ENCODE peak calls at places on chromosomes 6 and 20, in eight cellular contexts. One of them, this sample, is unnamed. For H3K4me1 and H3K36me3, the result is how much of the 10 kb centered on the place peaks cover.

GRCh38 chr6:132860254-132860653 is 45.9 kb downstream of the RPS12 start:
- DNase-seq in adrenal gland: no peak
- DNase-seq in OCI-LY7: no peak
- DNase-seq in CD4-positive, alpha-beta memory T cell: no peak
- DNase-seq in fibroblast of lung: no peak
- DNase-seq in heart right ventricle: no peak
- DNase-seq in IMR-90: no peak
- DNase-seq in neural progenitor cell: no peak
- DNase-seq in this sample: no peak

GRCh38 chr20:43911066-43911465 is 3.6 kb upstream of the TOX2 start:
- DNase-seq in adrenal gland: no peak
- DNase-seq in OCI-LY7: no peak
- DNase-seq in CD4-positive, alpha-beta memory T cell: no peak
- DNase-seq in fibroblast of lung: peak
- DNase-seq in heart right ventricle: no peak
- DNase-seq in IMR-90: peak
- DNase-seq in neural progenitor cell: no peak
- DNase-seq in this sample: no peak

GRCh38 chr20:11718474-11719094 is 199.1 kb upstream of the BTBD3 start:
- DNase-seq in adrenal gland: no peak
- DNase-seq in OCI-LY7: no peak
- DNase-seq in CD4-positive, alpha-beta memory T cell: no peak
- DNase-seq in fibroblast of lung: no peak
- DNase-seq in heart right ventricle: no peak
- DNase-seq in IMR-90: no peak
- DNase-seq in neural progenitor cell: no peak
- DNase-seq in this sample: peak

GRCh38 chr20:50142812-50143211 is 10.7 kb downstream of the PEDS1 start:
- DNase-seq in adrenal gland: no peak
- DNase-seq in OCI-LY7: no peak
- DNase-seq in CD4-positive, alpha-beta memory T cell: no peak
- DNase-seq in fibroblast of lung: no peak
- DNase-seq in heart right ventricle: no peak
- DNase-seq in IMR-90: no peak
- DNase-seq in neural progenitor cell: no peak
- DNase-seq in this sample: no peak

GRCh38 chr6:53347250-53347920 is 1.4 kb downstream of the ELOVL5 start:
- DNase-seq in adrenal gland: no peak
- DNase-seq in OCI-LY7: peak
- DNase-seq in CD4-positive, alpha-beta memory T cell: peak
- DNase-seq in fibroblast of lung: peak
- DNase-seq in heart right ventricle: no peak
- DNase-seq in IMR-90: peak
- DNase-seq in neural progenitor cell: no peak
- DNase-seq in this sample: no peak

GRCh38 chr20:52801628-52802006 is 170.5 kb upstream of the TSHZ2 start:
- DNase-seq in adrenal gland: peak
- DNase-seq in OCI-LY7: no peak
- DNase-seq in CD4-positive, alpha-beta memory T cell: no peak
- DNase-seq in fibroblast of lung: no peak
- DNase-seq in heart right ventricle: no peak
- DNase-seq in IMR-90: no peak
- DNase-seq in neural progenitor cell: no peak
- DNase-seq in this sample: no peak

GRCh38 chr6:84667252-84668213 is 96.9 kb downstream of the TBX18 start:
- DNase-seq in adrenal gland: no peak
- DNase-seq in OCI-LY7: no peak
- DNase-seq in CD4-positive, alpha-beta memory T cell: no peak
- DNase-seq in fibroblast of lung: no peak
- DNase-seq in heart right ventricle: no peak
- DNase-seq in IMR-90: no peak
- DNase-seq in neural progenitor cell: no peak
- DNase-seq in this sample: no peak

GRCh38 chr6:137019476-137020272 is 25.1 kb downstream of the IL20RA start:
- DNase-seq in adrenal gland: no peak
- DNase-seq in OCI-LY7: no peak
- DNase-seq in CD4-positive, alpha-beta memory T cell: no peak
- DNase-seq in fibroblast of lung: no peak
- DNase-seq in heart right ventricle: no peak
- DNase-seq in IMR-90: no peak
- DNase-seq in neural progenitor cell: no peak
- DNase-seq in this sample: no peak

GRCh38 chr20:35952480-35953410 is 1.6 kb downstream of the SCAND1 start:
- DNase-seq in adrenal gland: no peak
- DNase-seq in OCI-LY7: peak
- DNase-seq in CD4-positive, alpha-beta memory T cell: no peak
- DNase-seq in fibroblast of lung: peak
- DNase-seq in heart right ventricle: no peak
- DNase-seq in IMR-90: peak
- DNase-seq in neural progenitor cell: no peak
- DNase-seq in this sample: no peak

GRCh38 chr6:4446982-4447381 is 311.6 kb upstream of the ECI2 start:
- DNase-seq in adrenal gland: no peak
- DNase-seq in OCI-LY7: peak
- DNase-seq in CD4-positive, alpha-beta memory T cell: no peak
- DNase-seq in fibroblast of lung: peak
- DNase-seq in heart right ventricle: no peak
- DNase-seq in IMR-90: peak
- DNase-seq in neural progenitor cell: no peak
- DNase-seq in this sample: no peak

GRCh38 chr20:2301164-2301622 is 5.4 kb downstream of the TGM3 start:
- DNase-seq in adrenal gland: peak
- DNase-seq in OCI-LY7: peak
- DNase-seq in CD4-positive, alpha-beta memory T cell: no peak
- DNase-seq in fibroblast of lung: no peak
- DNase-seq in heart right ventricle: peak
- DNase-seq in IMR-90: no peak
- DNase-seq in neural progenitor cell: no peak
- DNase-seq in this sample: no peak

GRCh38 chr6:137851669-137852068 is 15.4 kb upstream of the TNFAIP3 start:
- DNase-seq in adrenal gland: no peak
- DNase-seq in OCI-LY7: no peak
- DNase-seq in CD4-positive, alpha-beta memory T cell: no peak
- DNase-seq in fibroblast of lung: no peak
- DNase-seq in heart right ventricle: no peak
- DNase-seq in IMR-90: no peak
- DNase-seq in neural progenitor cell: no peak
- DNase-seq in this sample: no peak

GRCh38 chr20:40681684-40682083 is 7.4 kb downstream of the MAFB start:
- DNase-seq in adrenal gland: no peak
- DNase-seq in OCI-LY7: no peak
- DNase-seq in CD4-positive, alpha-beta memory T cell: no peak
- DNase-seq in fibroblast of lung: no peak
- DNase-seq in heart right ventricle: no peak
- DNase-seq in IMR-90: no peak
- DNase-seq in neural progenitor cell: no peak
- DNase-seq in this sample: no peak

GRCh38 chr6:31897612-31898199 is at the start of gene EHMT2:
- DNase-seq in adrenal gland: peak
- DNase-seq in OCI-LY7: peak
- DNase-seq in CD4-positive, alpha-beta memory T cell: peak
- DNase-seq in fibroblast of lung: peak
- DNase-seq in heart right ventricle: peak
- DNase-seq in IMR-90: peak
- DNase-seq in neural progenitor cell: peak
- DNase-seq in this sample: no peak

GRCh38 chr6:5942591-5942990 is 64.1 kb downstream of the NRN1 start:
- DNase-seq in adrenal gland: no peak
- DNase-seq in OCI-LY7: no peak
- DNase-seq in CD4-positive, alpha-beta memory T cell: no peak
- DNase-seq in fibroblast of lung: no peak
- DNase-seq in heart right ventricle: no peak
- DNase-seq in IMR-90: no peak
- DNase-seq in neural progenitor cell: no peak
- DNase-seq in this sample: no peak

GRCh38 chr6:107314644-107315043 is 144.7 kb downstream of the PDSS2 start:
- DNase-seq in adrenal gland: no peak
- DNase-seq in OCI-LY7: no peak
- DNase-seq in CD4-positive, alpha-beta memory T cell: no peak
- DNase-seq in fibroblast of lung: no peak
- DNase-seq in heart right ventricle: no peak
- DNase-seq in IMR-90: no peak
- DNase-seq in neural progenitor cell: no peak
- DNase-seq in this sample: no peak

GRCh38 chr20:33233129-33233774 is 2.5 kb upstream of the BPIFA1 start:
- DNase-seq in adrenal gland: no peak
- DNase-seq in OCI-LY7: no peak
- DNase-seq in CD4-positive, alpha-beta memory T cell: no peak
- DNase-seq in fibroblast of lung: no peak
- DNase-seq in heart right ventricle: no peak
- DNase-seq in IMR-90: no peak
- DNase-seq in neural progenitor cell: peak
- DNase-seq in this sample: peak

GRCh38 chr20:62179162-62179504 is 3.7 kb upstream of the MTG2 start:
- DNase-seq in adrenal gland: no peak
- DNase-seq in OCI-LY7: no peak
- DNase-seq in CD4-positive, alpha-beta memory T cell: no peak
- DNase-seq in fibroblast of lung: no peak
- DNase-seq in heart right ventricle: no peak
- DNase-seq in IMR-90: no peak
- DNase-seq in neural progenitor cell: no peak
- DNase-seq in this sample: no peak

GRCh38 chr20:62176866-62177265 is 6.0 kb upstream of the MTG2 start:
- DNase-seq in adrenal gland: no peak
- DNase-seq in OCI-LY7: no peak
- DNase-seq in CD4-positive, alpha-beta memory T cell: no peak
- DNase-seq in fibroblast of lung: no peak
- DNase-seq in heart right ventricle: no peak
- DNase-seq in IMR-90: no peak
- DNase-seq in neural progenitor cell: no peak
- DNase-seq in this sample: no peak

GRCh38 chr20:62178316-62179161 is 4.3 kb upstream of the MTG2 start:
- DNase-seq in adrenal gland: no peak
- DNase-seq in OCI-LY7: no peak
- DNase-seq in CD4-positive, alpha-beta memory T cell: no peak
- DNase-seq in fibroblast of lung: no peak
- DNase-seq in heart right ventricle: no peak
- DNase-seq in IMR-90: no peak
- DNase-seq in neural progenitor cell: no peak
- DNase-seq in this sample: no peak

GRCh38 chr20:62175711-62176110 is 7.1 kb upstream of the MTG2 start:
- DNase-seq in adrenal gland: no peak
- DNase-seq in OCI-LY7: no peak
- DNase-seq in CD4-positive, alpha-beta memory T cell: no peak
- DNase-seq in fibroblast of lung: no peak
- DNase-seq in heart right ventricle: no peak
- DNase-seq in IMR-90: no peak
- DNase-seq in neural progenitor cell: no peak
- DNase-seq in this sample: no peak

GRCh38 chr20:62177307-62177706 is 5.5 kb upstream of the MTG2 start:
- DNase-seq in adrenal gland: no peak
- DNase-seq in OCI-LY7: no peak
- DNase-seq in CD4-positive, alpha-beta memory T cell: no peak
- DNase-seq in fibroblast of lung: no peak
- DNase-seq in heart right ventricle: no peak
- DNase-seq in IMR-90: no peak
- DNase-seq in neural progenitor cell: no peak
- DNase-seq in this sample: no peak
- H3K27ac ChIP-seq in adrenal gland: no peak
- H3K27ac ChIP-seq in OCI-LY7: no peak
- H3K27ac ChIP-seq in CD4-positive, alpha-beta memory T cell: no peak
- H3K27ac ChIP-seq in fibroblast of lung: no peak
- H3K27ac ChIP-seq in heart right ventricle: no peak
- H3K27ac ChIP-seq in IMR-90: no peak
- H3K27ac ChIP-seq in neural progenitor cell: no peak
- H3K27ac ChIP-seq in this sample: no peak

GRCh38 chr20:836188-836587 is 2.7 kb downstream of the FAM110A start:
- DNase-seq in adrenal gland: no peak
- DNase-seq in OCI-LY7: no peak
- DNase-seq in CD4-positive, alpha-beta memory T cell: no peak
- DNase-seq in fibroblast of lung: no peak
- DNase-seq in heart right ventricle: no peak
- DNase-seq in IMR-90: no peak
- DNase-seq in neural progenitor cell: no peak
- DNase-seq in this sample: no peak
- H3K4me1 ChIP-seq in adrenal gland: under half
- H3K4me1 ChIP-seq in OCI-LY7: under half
- H3K4me1 ChIP-seq in CD4-positive, alpha-beta memory T cell: under half
- H3K4me1 ChIP-seq in fibroblast of lung: under half
- H3K4me1 ChIP-seq in heart right ventricle: under half
- H3K4me1 ChIP-seq in IMR-90: under half
- H3K4me1 ChIP-seq in neural progenitor cell: under half
- H3K4me1 ChIP-seq in this sample: under half

DNA sequence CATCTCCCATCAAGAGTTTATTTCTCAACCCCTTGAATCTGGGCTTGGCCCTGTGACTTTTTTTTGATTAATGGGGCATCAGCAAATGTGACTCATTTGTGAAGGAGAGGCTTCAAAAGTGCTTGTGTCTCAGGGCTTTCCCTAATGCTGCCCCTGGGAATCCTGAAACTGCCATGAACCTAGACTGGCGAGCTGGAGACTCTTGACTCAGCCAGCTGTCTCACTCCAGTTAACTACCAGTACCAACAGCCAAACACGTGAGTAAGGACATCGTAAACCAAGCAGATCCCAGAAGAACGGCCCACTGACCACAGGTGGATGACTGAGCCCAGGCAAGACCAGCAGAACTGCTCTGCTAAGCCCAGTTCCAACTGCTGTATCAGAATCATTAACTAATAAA is 72.8 kb upstream of the ADTRP start:
- DNase-seq in adrenal gland: no peak
- DNase-seq in OCI-LY7: no peak
- DNase-seq in CD4-positive, alpha-beta memory T cell: no peak
- DNase-seq in fibroblast of lung: no peak
- DNase-seq in heart right ventricle: no peak
- DNase-seq in IMR-90: peak
- DNase-seq in neural progenitor cell: no peak
- DNase-seq in this sample: no peak
- H3K36me3 ChIP-seq in adrenal gland: under half
- H3K36me3 ChIP-seq in OCI-LY7: under half
- H3K36me3 ChIP-seq in CD4-positive, alpha-beta memory T cell: under half
- H3K36me3 ChIP-seq in fibroblast of lung: under half
- H3K36me3 ChIP-seq in heart right ventricle: under half
- H3K36me3 ChIP-seq in IMR-90: under half
- H3K36me3 ChIP-seq in neural progenitor cell: under half
- H3K36me3 ChIP-seq in this sample: under half

GRCh38 chr20:48295966-48296421 is 510.7 kb upstream of the SULF2 start:
- DNase-seq in adrenal gland: no peak
- DNase-seq in OCI-LY7: no peak
- DNase-seq in CD4-positive, alpha-beta memory T cell: no peak
- DNase-seq in fibroblast of lung: peak
- DNase-seq in heart right ventricle: no peak
- DNase-seq in IMR-90: peak
- DNase-seq in neural progenitor cell: peak
- DNase-seq in this sample: no peak

GRCh38 chr20:48295445-48295903 is 510.2 kb upstream of the SULF2 start:
- DNase-seq in adrenal gland: peak
- DNase-seq in OCI-LY7: no peak
- DNase-seq in CD4-positive, alpha-beta memory T cell: no peak
- DNase-seq in fibroblast of lung: peak
- DNase-seq in heart right ventricle: peak
- DNase-seq in IMR-90: peak
- DNase-seq in neural progenitor cell: peak
- DNase-seq in this sample: peak

GRCh38 chr20:48292806-48293205 is 507.5 kb upstream of the SULF2 start:
- DNase-seq in adrenal gland: no peak
- DNase-seq in OCI-LY7: no peak
- DNase-seq in CD4-positive, alpha-beta memory T cell: no peak
- DNase-seq in fibroblast of lung: no peak
- DNase-seq in heart right ventricle: no peak
- DNase-seq in IMR-90: no peak
- DNase-seq in neural progenitor cell: peak
- DNase-seq in this sample: no peak

GRCh38 chr20:48294196-48294595 is 508.9 kb upstream of the SULF2 start:
- DNase-seq in adrenal gland: no peak
- DNase-seq in OCI-LY7: peak
- DNase-seq in CD4-positive, alpha-beta memory T cell: no peak
- DNase-seq in fibroblast of lung: peak
- DNase-seq in heart right ventricle: no peak
- DNase-seq in IMR-90: peak
- DNase-seq in neural progenitor cell: no peak
- DNase-seq in this sample: no peak

GRCh38 chr20:48294942-48295341 is 509.7 kb upstream of the SULF2 start:
- DNase-seq in adrenal gland: no peak
- DNase-seq in OCI-LY7: no peak
- DNase-seq in CD4-positive, alpha-beta memory T cell: no peak
- DNase-seq in fibroblast of lung: no peak
- DNase-seq in heart right ventricle: no peak
- DNase-seq in IMR-90: no peak
- DNase-seq in neural progenitor cell: no peak
- DNase-seq in this sample: no peak
- H3K27ac ChIP-seq in adrenal gland: no peak
- H3K27ac ChIP-seq in OCI-LY7: no peak
- H3K27ac ChIP-seq in CD4-positive, alpha-beta memory T cell: no peak
- H3K27ac ChIP-seq in fibroblast of lung: peak
- H3K27ac ChIP-seq in heart right ventricle: peak
- H3K27ac ChIP-seq in IMR-90: peak
- H3K27ac ChIP-seq in neural progenitor cell: peak
- H3K27ac ChIP-seq in this sample: no peak